ENCODE peak calls at places on chromosomes 12 and 14, in six cellular contexts. Q is caudate nucleus; A is AG04450; O is adrenal gland; E is tibial nerve; V is CD8-positive, alpha-beta memory T cell. U is an unnamed sample.

GRCh38 chr12:70365648-70366518 is at the start of gene KCNMB4:
- DNase-seq in Q (peak), A (no peak), O (peak), E (peak), V (peak), U (peak)

GRCh38 chr12:8156845-8157244 is at the start of gene ZNF705A:
- DNase-seq in Q (no peak), A (peak), O (no peak), E (no peak), V (no peak), U (no peak)

GRCh38 chr12:79634957-79635471 is 55.8 kb downstream of the PAWR start:
- DNase-seq in Q (no peak), A (no peak), O (no peak), E (no peak), V (no peak), U (no peak)

GRCh38 chr12:119024226-119024810 is 43.0 kb downstream of the SRRM4 start:
- DNase-seq in Q (no peak), A (no peak), O (no peak), E (no peak), V (no peak), U (no peak)

GRCh38 chr14:90446405-90446804 is 49.6 kb downstream of the CALM1 start:
- DNase-seq in Q (no peak), A (no peak), O (no peak), E (no peak), V (no peak), U (no peak)

GRCh38 chr14:106586098-106586704 is 1059.8 kb downstream of the TMEM121 start:
- DNase-seq in Q (no peak), A (no peak), O (peak), E (peak), V (peak), U (no peak)

GRCh38 chr12:113333111-113333750 is 1.7 kb downstream of the SLC8B1 start:
- DNase-seq in Q (no peak), A (no peak), O (no peak), E (no peak), V (no peak), U (no peak)

GRCh38 chr14:95527392-95528002 is 7.4 kb upstream of the GLRX5 start:
- DNase-seq in Q (no peak), A (no peak), O (peak), E (peak), V (peak), U (no peak)

GRCh38 chr12:120101617-120102016 is 14.9 kb downstream of the RAB35 start:
- DNase-seq in Q (no peak), A (no peak), O (no peak), E (no peak), V (no peak), U (no peak)

GRCh38 chr12:125797421-125798175 is 732.4 kb downstream of the AACS start:
- DNase-seq in Q (no peak), A (no peak), O (no peak), E (no peak), V (no peak), U (no peak)

GRCh38 chr14:80637726-80638619 is 303.6 kb downstream of the CEP128 start:
- DNase-seq in Q (no peak), A (no peak), O (no peak), E (no peak), V (no peak), U (no peak)

GRCh38 chr14:48398675-48399282 is 723.4 kb upstream of the MDGA2 start:
- DNase-seq in Q (no peak), A (no peak), O (peak), E (peak), V (no peak), U (no peak)

DNA sequence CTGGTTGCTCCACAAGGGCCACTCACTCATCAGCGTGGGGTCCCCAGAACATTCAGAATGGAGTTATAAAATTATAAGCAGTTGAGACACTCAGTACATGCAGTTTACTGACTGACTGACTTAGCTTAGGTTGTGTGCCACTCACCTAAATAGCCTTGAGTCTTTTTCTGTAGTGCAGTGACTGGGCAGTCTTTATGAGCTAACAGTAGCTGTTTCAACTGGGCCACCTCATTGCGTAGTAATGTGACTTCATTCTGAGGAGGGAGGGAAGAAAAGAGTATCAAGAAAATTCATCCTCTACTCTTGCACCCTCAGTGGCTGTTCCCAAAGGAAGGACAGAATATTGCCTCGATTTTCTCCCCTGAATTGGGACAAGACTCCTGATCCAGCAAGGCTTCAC is 15.8 kb upstream of the NPFF start:
- DNase-seq in Q (no peak), A (no peak), O (no peak), E (no peak), V (no peak), U (no peak)
- H3K27ac ChIP-seq in Q (no peak), A (no peak), O (no peak), E (no peak), V (no peak), U (no peak)

DNA sequence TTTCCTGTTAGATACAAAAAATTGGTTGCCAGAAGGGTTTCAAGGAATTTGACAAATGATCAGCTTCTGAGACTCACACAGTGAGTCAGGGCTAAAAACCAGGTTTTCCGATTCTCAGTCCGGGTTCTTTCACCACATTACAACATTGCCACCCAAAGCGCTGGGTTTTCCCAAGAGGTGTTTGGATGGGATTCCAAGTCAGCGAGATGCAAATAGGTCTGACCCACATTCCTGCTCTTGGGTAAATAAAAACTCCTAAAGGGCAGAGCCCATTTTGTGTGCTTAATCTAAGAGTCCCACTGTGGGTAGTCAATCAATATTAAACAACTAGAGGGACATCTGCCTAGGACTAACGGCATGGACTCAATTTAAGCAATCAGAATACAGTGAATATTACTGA is 5.4 kb upstream of the RIC8B start:
- DNase-seq in Q (no peak), A (no peak), O (no peak), E (no peak), V (no peak), U (no peak)
- H3K27ac ChIP-seq in Q (peak), A (no peak), O (no peak), E (no peak), V (no peak), U (no peak)

DNA sequence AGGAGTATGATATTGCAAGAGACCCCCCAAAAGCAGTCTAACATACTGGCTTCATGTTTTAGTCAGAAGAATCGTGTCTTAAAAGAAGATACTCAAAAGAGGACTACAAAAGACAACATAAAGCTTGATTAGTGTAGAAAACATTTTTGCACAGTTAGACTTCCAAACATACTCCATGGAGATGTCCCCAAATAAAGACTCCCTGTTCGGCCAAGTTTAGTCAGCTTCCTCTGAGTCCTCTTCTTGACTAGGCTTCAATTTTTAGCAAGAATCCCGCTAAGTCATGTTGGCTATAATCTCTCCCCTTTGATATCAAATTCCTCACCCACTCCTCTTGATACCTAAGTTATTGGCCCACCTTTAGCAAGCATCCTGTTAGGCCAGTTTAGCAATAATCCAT is 298.0 kb downstream of the RMST start:
- DNase-seq in Q (no peak), A (no peak), O (no peak), E (no peak), V (no peak), U (no peak)
- H3K27ac ChIP-seq in Q (no peak), A (no peak), O (no peak), E (no peak), V (no peak), U (peak)

DNA sequence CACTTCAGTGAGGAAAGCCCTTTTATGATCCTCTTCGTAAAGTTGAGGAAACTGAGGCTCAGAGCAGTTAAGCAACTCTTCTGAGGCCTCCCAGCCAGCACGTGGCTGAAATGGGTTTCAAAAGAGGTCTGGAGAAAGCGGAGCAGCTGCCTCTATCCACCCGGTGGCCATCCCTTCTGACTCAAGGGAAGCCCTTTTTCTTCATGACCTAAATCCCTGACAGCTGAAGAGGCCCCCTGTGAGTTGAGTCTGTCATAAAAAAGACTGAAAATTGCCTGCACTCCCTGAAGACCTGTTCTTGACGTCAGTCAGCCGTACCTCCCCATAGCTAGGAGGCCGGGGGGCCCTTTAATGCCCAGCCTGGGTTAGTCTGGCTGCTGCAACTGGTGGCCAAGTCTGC is 10.7 kb downstream of the CMKLR1 start:
- DNase-seq in Q (no peak), A (no peak), O (no peak), E (no peak), V (no peak), U (no peak)
- H3K27ac ChIP-seq in Q (no peak), A (no peak), O (no peak), E (no peak), V (no peak), U (peak)

DNA sequence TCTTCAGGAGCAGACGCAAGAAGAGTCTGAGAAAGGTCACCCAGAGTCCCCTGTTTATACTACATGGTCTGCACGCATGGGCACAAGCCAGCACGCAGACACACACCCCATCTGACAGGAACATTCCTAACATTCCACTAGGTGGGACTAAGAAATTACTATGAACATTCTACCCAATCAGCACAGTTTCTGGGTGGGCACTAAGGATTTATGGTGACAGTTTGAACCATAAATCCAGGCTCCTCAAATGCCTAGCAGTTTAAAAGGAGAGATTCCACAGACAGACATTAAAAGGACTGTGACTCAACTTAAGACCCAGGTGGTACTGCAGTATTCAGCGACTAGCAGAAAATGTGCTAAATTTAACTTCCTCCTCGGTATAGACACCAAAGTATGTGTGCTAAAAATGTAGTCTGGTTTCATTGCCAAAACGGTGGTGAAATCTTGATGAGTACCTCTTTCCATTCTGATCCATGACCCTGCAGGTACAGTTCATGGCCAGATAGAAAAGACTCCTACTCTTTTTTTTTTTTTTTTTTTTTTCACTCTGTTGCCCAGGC is 16.2 kb downstream of the ABHD4 start:
- DNase-seq in Q (no peak), A (peak), O (peak), E (no peak), V (no peak), U (no peak)
- H3K27ac ChIP-seq in Q (no peak), A (peak), O (peak), E (no peak), V (no peak), U (peak)

U was measured in left ventricle myocardium inferior.